ENCODE peak calls at places on chromosomes 5 and 9, in six cellular contexts. One of them, this sample, is unnamed. For H3K4me1, the result is how much of the 10 kb centered on the place peaks cover.

GRCh38 chr5:2546983-2547382 is 204.5 kb downstream of the IRX2 start:
- DNase-seq in heart left ventricle: no peak
- DNase-seq in CD4-positive, CD25-positive, alpha-beta regulatory T cell: no peak
- DNase-seq in PC-9: no peak
- DNase-seq in spleen: no peak
- DNase-seq in A549: no peak
- DNase-seq in this sample: no peak

GRCh38 chr9:751137-752051 is 90.1 kb upstream of the DMRT1 start:
- DNase-seq in heart left ventricle: no peak
- DNase-seq in CD4-positive, CD25-positive, alpha-beta regulatory T cell: no peak
- DNase-seq in PC-9: peak
- DNase-seq in spleen: no peak
- DNase-seq in A549: no peak
- DNase-seq in this sample: no peak

GRCh38 chr5:154603978-154604679 is 126.1 kb upstream of the HAND1 start:
- DNase-seq in heart left ventricle: peak
- DNase-seq in CD4-positive, CD25-positive, alpha-beta regulatory T cell: no peak
- DNase-seq in PC-9: no peak
- DNase-seq in spleen: no peak
- DNase-seq in A549: no peak
- DNase-seq in this sample: peak

GRCh38 chr5:36040651-36041536 is 25.8 kb downstream of the UGT3A2 start:
- DNase-seq in heart left ventricle: no peak
- DNase-seq in CD4-positive, CD25-positive, alpha-beta regulatory T cell: no peak
- DNase-seq in PC-9: no peak
- DNase-seq in spleen: no peak
- DNase-seq in A549: no peak
- DNase-seq in this sample: no peak

GRCh38 chr5:160175438-160176218 is 53.7 kb upstream of the FABP6 start:
- DNase-seq in heart left ventricle: peak
- DNase-seq in CD4-positive, CD25-positive, alpha-beta regulatory T cell: no peak
- DNase-seq in PC-9: no peak
- DNase-seq in spleen: no peak
- DNase-seq in A549: no peak
- DNase-seq in this sample: peak

GRCh38 chr9:127961166-127961490 is 19.7 kb downstream of the EEIG1 start:
- DNase-seq in heart left ventricle: no peak
- DNase-seq in CD4-positive, CD25-positive, alpha-beta regulatory T cell: no peak
- DNase-seq in PC-9: no peak
- DNase-seq in spleen: no peak
- DNase-seq in A549: no peak
- DNase-seq in this sample: no peak

GRCh38 chr5:66602621-66603020 is 6.4 kb downstream of the MAST4 start:
- DNase-seq in heart left ventricle: no peak
- DNase-seq in CD4-positive, CD25-positive, alpha-beta regulatory T cell: no peak
- DNase-seq in PC-9: no peak
- DNase-seq in spleen: no peak
- DNase-seq in A549: no peak
- DNase-seq in this sample: no peak

GRCh38 chr5:172452398-172453205 is 1.7 kb downstream of the SH3PXD2B start:
- DNase-seq in heart left ventricle: no peak
- DNase-seq in CD4-positive, CD25-positive, alpha-beta regulatory T cell: no peak
- DNase-seq in PC-9: no peak
- DNase-seq in spleen: peak
- DNase-seq in A549: no peak
- DNase-seq in this sample: no peak

GRCh38 chr9:137070906-137071275 is 534 bp upstream of the SAPCD2 start:
- DNase-seq in heart left ventricle: peak
- DNase-seq in CD4-positive, CD25-positive, alpha-beta regulatory T cell: no peak
- DNase-seq in PC-9: no peak
- DNase-seq in spleen: no peak
- DNase-seq in A549: no peak
- DNase-seq in this sample: peak

GRCh38 chr9:134213508-134214394 is 49.4 kb upstream of the RNU6ATAC start:
- DNase-seq in heart left ventricle: peak
- DNase-seq in CD4-positive, CD25-positive, alpha-beta regulatory T cell: no peak
- DNase-seq in PC-9: no peak
- DNase-seq in spleen: peak
- DNase-seq in A549: no peak
- DNase-seq in this sample: peak

GRCh38 chr5:169861934-169862333 is 118.4 kb downstream of the INSYN2B start:
- DNase-seq in heart left ventricle: no peak
- DNase-seq in CD4-positive, CD25-positive, alpha-beta regulatory T cell: no peak
- DNase-seq in PC-9: no peak
- DNase-seq in spleen: no peak
- DNase-seq in A549: no peak
- DNase-seq in this sample: no peak

GRCh38 chr9:72145093-72145492 is 4.1 kb upstream of the GDA start:
- DNase-seq in heart left ventricle: no peak
- DNase-seq in CD4-positive, CD25-positive, alpha-beta regulatory T cell: no peak
- DNase-seq in PC-9: no peak
- DNase-seq in spleen: no peak
- DNase-seq in A549: no peak
- DNase-seq in this sample: no peak

GRCh38 chr9:130191749-130192120 is 19.5 kb downstream of the NCS1 start:
- DNase-seq in heart left ventricle: no peak
- DNase-seq in CD4-positive, CD25-positive, alpha-beta regulatory T cell: no peak
- DNase-seq in PC-9: no peak
- DNase-seq in spleen: no peak
- DNase-seq in A549: no peak
- DNase-seq in this sample: no peak

GRCh38 chr5:55994998-55995914 is 493 bp upstream of the IL6ST start:
- DNase-seq in heart left ventricle: peak
- DNase-seq in CD4-positive, CD25-positive, alpha-beta regulatory T cell: peak
- DNase-seq in PC-9: peak
- DNase-seq in spleen: peak
- DNase-seq in A549: peak
- DNase-seq in this sample: peak

DNA sequence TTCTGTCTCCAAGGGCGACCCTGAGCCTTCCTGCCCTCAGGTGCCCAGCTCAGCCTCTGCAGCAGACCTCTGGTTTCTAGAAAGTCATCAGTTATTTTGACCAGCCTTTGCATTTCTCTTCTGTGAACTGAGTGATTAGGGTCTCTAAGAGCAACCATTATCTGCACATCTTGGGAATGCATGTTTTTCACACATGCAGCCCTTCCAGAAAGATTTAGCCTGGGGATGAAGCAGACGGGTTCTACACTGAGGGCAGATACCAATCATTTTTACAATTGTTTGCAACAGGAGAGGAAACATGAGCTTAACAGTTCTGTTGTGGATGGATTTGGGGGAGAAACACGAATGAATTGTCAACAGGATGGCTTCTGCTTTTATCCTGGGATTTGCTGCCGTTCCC is 90.1 kb upstream of the PITX1 start:
- DNase-seq in heart left ventricle: no peak
- DNase-seq in CD4-positive, CD25-positive, alpha-beta regulatory T cell: no peak
- DNase-seq in PC-9: no peak
- DNase-seq in spleen: no peak
- DNase-seq in A549: no peak
- DNase-seq in this sample: no peak
- H3K27ac ChIP-seq in heart left ventricle: no peak
- H3K27ac ChIP-seq in CD4-positive, CD25-positive, alpha-beta regulatory T cell: no peak
- H3K27ac ChIP-seq in PC-9: no peak
- H3K27ac ChIP-seq in spleen: no peak
- H3K27ac ChIP-seq in A549: peak
- H3K27ac ChIP-seq in this sample: no peak

GRCh38 chr5:463301-463700 is 20.3 kb downstream of the EXOC3 start:
- DNase-seq in heart left ventricle: no peak
- DNase-seq in CD4-positive, CD25-positive, alpha-beta regulatory T cell: no peak
- DNase-seq in PC-9: no peak
- DNase-seq in spleen: peak
- DNase-seq in A549: no peak
- DNase-seq in this sample: no peak

GRCh38 chr5:465591-466403 is 22.8 kb downstream of the EXOC3 start:
- DNase-seq in heart left ventricle: no peak
- DNase-seq in CD4-positive, CD25-positive, alpha-beta regulatory T cell: no peak
- DNase-seq in PC-9: no peak
- DNase-seq in spleen: peak
- DNase-seq in A549: no peak
- DNase-seq in this sample: peak

GRCh38 chr5:464843-465590 is 22.0 kb downstream of the EXOC3 start:
- DNase-seq in heart left ventricle: no peak
- DNase-seq in CD4-positive, CD25-positive, alpha-beta regulatory T cell: no peak
- DNase-seq in PC-9: no peak
- DNase-seq in spleen: peak
- DNase-seq in A549: no peak
- DNase-seq in this sample: peak

GRCh38 chr5:464446-464842 is 21.5 kb downstream of the EXOC3 start:
- DNase-seq in heart left ventricle: no peak
- DNase-seq in CD4-positive, CD25-positive, alpha-beta regulatory T cell: no peak
- DNase-seq in PC-9: no peak
- DNase-seq in spleen: peak
- DNase-seq in A549: no peak
- DNase-seq in this sample: peak

DNA sequence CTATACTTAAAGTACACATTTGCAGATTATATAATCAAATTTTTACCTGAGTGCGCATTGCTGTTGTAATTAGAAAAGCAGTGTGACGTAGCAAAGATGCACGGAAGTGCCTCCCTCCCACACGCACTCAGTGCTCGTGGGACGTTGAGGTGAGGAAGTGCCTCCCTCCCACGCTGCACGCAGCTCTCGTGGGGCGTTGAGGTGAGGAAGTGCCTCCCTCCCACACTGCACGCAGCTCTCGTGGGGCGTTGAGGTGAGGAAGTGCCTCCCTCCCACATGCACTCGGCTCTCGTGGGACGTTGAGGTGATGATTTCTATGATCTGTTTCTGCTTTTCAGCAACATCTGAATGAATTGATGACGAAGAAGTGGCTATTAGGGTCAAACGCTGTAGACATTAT is 21.0 kb downstream of the EXOC3 start:
- DNase-seq in heart left ventricle: no peak
- DNase-seq in CD4-positive, CD25-positive, alpha-beta regulatory T cell: peak
- DNase-seq in PC-9: no peak
- DNase-seq in spleen: peak
- DNase-seq in A549: no peak
- DNase-seq in this sample: peak
- H3K4me3 ChIP-seq in heart left ventricle: no peak
- H3K4me3 ChIP-seq in CD4-positive, CD25-positive, alpha-beta regulatory T cell: peak
- H3K4me3 ChIP-seq in PC-9: no peak
- H3K4me3 ChIP-seq in spleen: no peak
- H3K4me3 ChIP-seq in A549: no peak
- H3K4me3 ChIP-seq in this sample: no peak

GRCh38 chr9:32456564-32456963 is 69.4 kb downstream of the RIGI start:
- DNase-seq in heart left ventricle: no peak
- DNase-seq in CD4-positive, CD25-positive, alpha-beta regulatory T cell: no peak
- DNase-seq in PC-9: no peak
- DNase-seq in spleen: no peak
- DNase-seq in A549: no peak
- DNase-seq in this sample: no peak
- H3K4me1 ChIP-seq in heart left ventricle: under half
- H3K4me1 ChIP-seq in CD4-positive, CD25-positive, alpha-beta regulatory T cell: under half
- H3K4me1 ChIP-seq in PC-9: under half
- H3K4me1 ChIP-seq in spleen: under half
- H3K4me1 ChIP-seq in A549: under half
- H3K4me1 ChIP-seq in this sample: under half

DNA sequence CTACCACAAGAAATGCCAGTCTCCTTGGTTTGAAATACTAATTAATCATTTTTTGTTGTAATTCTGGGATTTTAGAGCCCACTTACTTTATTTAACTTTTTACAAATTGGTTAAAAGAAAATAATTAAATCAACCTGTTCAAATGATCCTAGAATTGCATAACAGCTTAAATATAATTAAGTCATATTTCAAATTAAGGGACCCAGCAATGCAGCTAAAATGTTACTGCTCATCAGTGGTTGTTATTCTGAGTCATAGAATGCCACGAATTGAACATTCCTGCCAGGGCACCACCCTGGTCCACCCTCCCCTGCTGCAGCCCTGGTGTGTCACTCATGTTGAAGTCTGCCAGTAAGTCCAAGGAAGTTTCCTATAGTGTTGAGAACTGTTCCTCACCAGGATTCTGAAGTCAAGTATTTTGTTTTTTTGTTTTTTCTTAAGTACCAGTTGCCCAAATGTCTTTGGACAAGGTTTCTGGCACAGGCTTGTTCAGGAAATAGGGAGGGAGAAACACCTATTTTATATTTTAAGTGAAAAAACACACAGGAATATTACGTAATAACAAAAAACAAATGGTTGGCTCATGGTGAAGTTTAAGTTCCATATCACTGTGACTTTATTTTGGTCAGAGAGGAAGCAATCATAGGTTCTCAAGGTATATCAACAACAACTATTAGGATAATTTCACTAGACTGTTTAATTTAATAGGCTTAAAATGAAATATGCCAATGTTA is 4.3 kb upstream of the ITGA1 start:
- DNase-seq in heart left ventricle: peak
- DNase-seq in CD4-positive, CD25-positive, alpha-beta regulatory T cell: no peak
- DNase-seq in PC-9: peak
- DNase-seq in spleen: no peak
- DNase-seq in A549: no peak
- DNase-seq in this sample: no peak
- H3K27ac ChIP-seq in heart left ventricle: peak
- H3K27ac ChIP-seq in CD4-positive, CD25-positive, alpha-beta regulatory T cell: no peak
- H3K27ac ChIP-seq in PC-9: no peak
- H3K27ac ChIP-seq in spleen: no peak
- H3K27ac ChIP-seq in A549: no peak
- H3K27ac ChIP-seq in this sample: peak

DNA sequence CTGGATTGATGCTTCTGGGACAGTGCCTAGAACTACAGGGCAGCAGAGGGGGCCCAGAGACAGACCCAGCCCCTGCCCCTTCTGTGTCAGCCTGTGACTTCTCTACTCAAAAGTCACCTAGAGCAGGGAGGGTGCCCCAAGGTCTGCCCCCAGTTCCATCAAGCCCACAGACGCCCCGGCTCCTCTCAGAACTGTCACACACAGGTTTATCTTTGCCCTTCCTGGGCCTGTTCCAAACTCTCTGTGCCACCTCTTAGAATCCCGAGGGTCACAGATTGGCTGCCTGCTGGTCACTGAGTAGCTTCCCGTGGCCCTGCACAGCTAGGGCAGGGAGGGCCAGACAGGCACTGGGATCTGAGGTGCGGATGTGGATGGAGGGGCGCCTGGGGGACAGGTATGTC is 1.7 kb downstream of the RGS14 start:
- DNase-seq in heart left ventricle: no peak
- DNase-seq in CD4-positive, CD25-positive, alpha-beta regulatory T cell: no peak
- DNase-seq in PC-9: no peak
- DNase-seq in spleen: no peak
- DNase-seq in A549: no peak
- DNase-seq in this sample: no peak
- H3K4me3 ChIP-seq in heart left ventricle: no peak
- H3K4me3 ChIP-seq in CD4-positive, CD25-positive, alpha-beta regulatory T cell: peak
- H3K4me3 ChIP-seq in PC-9: no peak
- H3K4me3 ChIP-seq in spleen: no peak
- H3K4me3 ChIP-seq in A549: no peak
- H3K4me3 ChIP-seq in this sample: no peak

DNA sequence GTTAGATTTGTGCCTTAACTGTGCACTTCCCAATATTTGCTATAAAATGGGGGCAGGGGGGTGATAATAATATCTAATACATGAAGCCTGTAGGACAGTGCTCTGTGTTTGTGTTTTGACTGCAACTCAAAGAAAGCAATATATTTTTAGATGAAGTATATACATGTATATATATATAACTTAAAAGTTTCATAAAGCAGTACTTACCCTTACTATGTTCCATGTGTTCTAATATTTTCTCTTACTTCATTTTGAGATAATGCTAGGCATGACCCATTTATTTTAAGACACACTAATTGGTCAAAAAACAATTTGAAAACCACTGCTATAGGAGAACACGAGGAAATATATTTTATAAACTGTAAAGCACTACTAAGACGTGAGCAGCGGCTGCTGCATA is 2.4 kb downstream of the TRIM52 start:
- DNase-seq in heart left ventricle: no peak
- DNase-seq in CD4-positive, CD25-positive, alpha-beta regulatory T cell: no peak
- DNase-seq in PC-9: no peak
- DNase-seq in spleen: peak
- DNase-seq in A549: no peak
- DNase-seq in this sample: no peak
- H3K4me1 ChIP-seq in heart left ventricle: under half
- H3K4me1 ChIP-seq in CD4-positive, CD25-positive, alpha-beta regulatory T cell: half or more
- H3K4me1 ChIP-seq in PC-9: under half
- H3K4me1 ChIP-seq in spleen: under half
- H3K4me1 ChIP-seq in A549: under half
- H3K4me1 ChIP-seq in this sample: half or more

This sample was measured in left ventricle myocardium inferior.